ENCODE peak calls at places on chromosomes 7 and 10, in seven cellular contexts. C, K, V, D, X, E and T are unnamed samples.

GRCh38 chr10:58700576-58700975 is 187.9 kb downstream of the BICC1 start:
- DNase-seq in C (peak; percentile 23), K (no peak), V (no peak), D (no peak), X (no peak), E (no peak), T (no peak)

GRCh38 chr10:123890246-123890645 is 1.4 kb downstream of the CPXM2 start:
- DNase-seq in C (peak; percentile 33), K (no peak), V (no peak), D (no peak), X (no peak), E (no peak), T (no peak)

GRCh38 chr7:113307147-113307546 is 188.8 kb upstream of the SMIM30 start:
- DNase-seq in C (no peak), K (no peak), V (no peak), D (no peak), X (no peak), E (no peak), T (no peak)

GRCh38 chr7:100127866-100128601 is 1.3 kb downstream of the MBLAC1 start:
- DNase-seq in C (peak; percentile 43), K (no peak), V (no peak), D (peak; percentile 66), X (no peak), E (no peak), T (no peak)

GRCh38 chr7:122055072-122055471 is 89.0 kb downstream of the AASS start:
- DNase-seq in C (no peak), K (no peak), V (no peak), D (no peak), X (no peak), E (peak; percentile 48), T (no peak)

GRCh38 chr10:77415311-77415960 is 222.2 kb downstream of the KCNMA1 start:
- DNase-seq in C (peak; percentile 18), K (no peak), V (no peak), D (no peak), X (no peak), E (no peak), T (no peak)

GRCh38 chr10:7915923-7916322 is 97.6 kb downstream of the TAF3 start:
- DNase-seq in C (peak; percentile 36), K (peak; percentile 29), V (no peak), D (no peak), X (no peak), E (peak; percentile 85), T (no peak)

GRCh38 chr7:32905175-32905662 is 13.7 kb upstream of the KBTBD2 start:
- DNase-seq in C (peak; percentile 93), K (peak; percentile 75), V (peak; percentile 54), D (peak; percentile 73), X (peak; percentile 31), E (peak; percentile 86), T (no peak)

GRCh38 chr10:58963723-58964124 is 212.7 kb upstream of the PHYHIPL start:
- DNase-seq in C (no peak), K (no peak), V (no peak), D (peak; percentile 93), X (no peak), E (no peak), T (peak; percentile 71)

GRCh38 chr7:128266891-128267839 is 26.1 kb downstream of the LEP start:
- DNase-seq in C (peak; percentile 70), K (peak; percentile 61), V (peak; percentile 36), D (peak; percentile 73), X (peak; percentile 52), E (no peak), T (peak; percentile 24)

GRCh38 chr7:101744588-101744987 is 72.8 kb upstream of the CUX1 start:
- DNase-seq in C (no peak), K (no peak), V (no peak), D (no peak), X (no peak), E (no peak), T (no peak)

GRCh38 chr10:29408847-29409240 is 120.0 kb downstream of the LYZL1 start:
- DNase-seq in C (no peak), K (no peak), V (no peak), D (no peak), X (no peak), E (no peak), T (no peak)
- H3K27ac ChIP-seq in C (peak overlapping the region; percentile 78), K (peak overlapping the region; percentile 72), V (peak overlapping the region; percentile 90), D (no peak overlapping the region), X (peak overlapping the region; percentile 98), E (no peak overlapping the region), T (peak overlapping the region; percentile 67)

GRCh38 chr10:103696411-103697145 is 158.8 kb downstream of the SH3PXD2A start:
- DNase-seq in C (peak; percentile 98), K (peak; percentile 84), V (peak; percentile 53), D (peak; percentile 72), X (peak; percentile 58), E (peak; percentile 83), T (no peak)
- H3K27ac ChIP-seq in C (peak overlapping the region; percentile 76), K (peak overlapping the region; percentile 64), V (no peak overlapping the region), D (no peak overlapping the region), X (peak overlapping the region; percentile 83), E (peak overlapping the region; percentile 61), T (peak overlapping the region; percentile 90)

GRCh38 chr10:70328987-70329386 is 45.2 kb upstream of the NPFFR1 start:
- DNase-seq in C (peak; percentile 78), K (peak; percentile 7), V (no peak), D (no peak), X (no peak), E (no peak), T (no peak)
- H3K27ac ChIP-seq in C (no peak overlapping the region), K (no peak overlapping the region), V (peak overlapping the region; percentile 3), D (no peak overlapping the region), X (peak overlapping the region; percentile 48), E (no peak overlapping the region), T (no peak overlapping the region)

GRCh38 chr10:3452234-3452633 is 279.7 kb upstream of the PITRM1 start:
- DNase-seq in C (peak; percentile 90), K (peak; percentile 98), V (no peak), D (peak; percentile 34), X (no peak), E (peak; percentile 85), T (no peak)

GRCh38 chr10:3455385-3456334 is 283.1 kb upstream of the PITRM1 start:
- DNase-seq in C (no peak), K (no peak), V (no peak), D (no peak), X (no peak), E (peak; percentile 78), T (no peak)

GRCh38 chr10:3451516-3452185 is 279.1 kb upstream of the PITRM1 start:
- DNase-seq in C (peak; percentile 62), K (no peak), V (no peak), D (no peak), X (no peak), E (no peak), T (no peak)

DNA sequence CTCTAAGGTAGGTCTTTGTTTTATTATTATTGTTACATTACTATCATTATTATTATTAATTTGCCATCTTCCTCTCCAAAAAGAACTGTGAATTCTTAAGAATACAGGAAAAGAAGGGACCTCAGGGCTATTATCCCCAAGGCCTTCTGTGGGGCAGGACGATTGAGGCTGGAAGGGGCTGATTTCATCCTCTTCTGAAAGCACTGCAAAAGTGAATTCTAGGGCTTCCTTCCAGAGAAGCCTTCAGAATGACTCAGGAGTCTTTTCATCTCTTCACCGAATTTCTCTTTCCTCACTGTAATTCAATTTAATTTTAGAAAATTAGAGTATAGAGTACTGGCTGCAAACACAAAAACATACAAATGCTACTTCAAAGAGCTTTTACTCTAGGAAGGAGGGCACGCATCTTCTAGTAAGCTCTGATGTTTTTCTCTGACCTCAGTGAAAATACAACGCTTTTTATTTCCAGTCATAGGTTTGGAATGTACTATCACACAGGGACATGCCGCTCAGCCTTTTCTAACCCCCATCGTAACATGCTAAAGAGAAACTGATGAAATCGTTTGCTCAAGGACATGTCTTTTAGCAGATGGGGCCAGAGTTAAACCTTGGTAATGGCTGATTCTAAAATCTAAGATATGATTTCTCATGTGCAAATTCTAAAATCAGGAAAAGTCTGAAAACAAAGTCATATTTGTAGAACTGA is 280.3 kb upstream of the PITRM1 start:
- DNase-seq in C (peak; percentile 88), K (peak; percentile 96), V (no peak), D (no peak), X (no peak), E (peak; percentile 75), T (no peak)
- H3K27ac ChIP-seq in C (peak overlapping the region; percentile 93), K (peak overlapping the region; percentile 90), V (peak overlapping the region; percentile 75), D (no peak overlapping the region), X (peak overlapping the region; percentile 85), E (peak overlapping the region; percentile 98), T (no peak overlapping the region)

DNA sequence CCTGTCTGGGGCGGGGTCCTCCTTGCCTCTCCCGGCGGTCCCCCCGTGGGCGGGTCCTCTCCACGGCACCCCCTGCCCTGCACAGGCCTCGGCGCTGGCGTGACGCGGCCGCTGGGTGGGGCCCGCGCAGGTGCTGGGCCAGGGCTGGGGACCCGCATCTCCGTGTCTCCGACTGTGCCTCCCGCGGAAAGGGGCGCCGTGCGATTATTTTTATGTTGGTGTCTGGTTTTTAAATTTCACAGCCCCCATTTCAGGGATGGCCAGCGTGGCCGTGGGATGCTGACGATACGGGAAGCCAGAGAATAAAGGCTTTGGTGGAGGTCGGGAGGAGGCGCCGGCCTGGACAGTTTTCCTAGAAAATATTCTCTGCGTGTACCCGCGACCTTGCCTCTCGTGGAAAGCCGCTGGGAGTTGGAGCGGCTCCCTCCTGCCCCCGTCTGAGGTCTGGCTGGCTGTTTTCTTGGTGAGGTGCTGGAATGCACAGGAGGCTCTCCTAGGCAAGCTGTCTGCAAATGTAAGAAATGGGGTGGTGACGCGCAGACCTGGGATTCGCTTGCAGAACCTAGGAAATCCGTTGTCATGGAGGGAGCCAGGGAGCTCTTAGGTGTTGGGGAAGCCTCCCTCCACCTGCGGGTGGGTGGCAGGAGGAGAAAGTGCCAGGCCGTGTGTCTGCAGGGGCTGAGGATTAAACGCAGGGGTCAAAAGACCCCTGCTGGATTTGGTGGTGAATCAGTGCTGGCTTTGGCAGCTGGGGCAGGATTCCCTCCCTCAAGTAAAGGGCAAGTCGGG is 28.7 kb upstream of the JAKMIP3 start:
- DNase-seq in C (no peak), K (no peak), V (no peak), D (peak; percentile 56), X (peak; percentile 38), E (no peak), T (no peak)
- H3K27ac ChIP-seq in C (no peak overlapping the region), K (no peak overlapping the region), V (no peak overlapping the region), D (no peak overlapping the region), X (peak overlapping the region; percentile 51), E (no peak overlapping the region), T (peak overlapping the region; percentile 41)